ENCODE peak calls at places on chromosomes 3 and 15, in four cellular contexts. X, I, C and Y are unnamed samples. For H3K4me1, the result is how much of the 10 kb centered on the place peaks cover.

GRCh38 chr3:12866836-12867235 is 25.5 kb upstream of the RPL32 start:
- DNase-seq in X (no peak), I (no peak), C (no peak), Y (no peak)

GRCh38 chr3:158762701-158763100 is 30.4 kb upstream of the RARRES1 start:
- DNase-seq in X (no peak), I (no peak), C (no peak), Y (no peak)

GRCh38 chr3:126983653-126984390 is 907 bp downstream of the PLXNA1 start:
- DNase-seq in X (peak), I (peak), C (no peak), Y (no peak)

GRCh38 chr3:150370129-150370602 is 37.9 kb upstream of the TSC22D2 start:
- DNase-seq in X (no peak), I (peak), C (peak), Y (peak)

GRCh38 chr15:88956263-88956662 is 43.1 kb upstream of the MFGE8 start:
- DNase-seq in X (no peak), I (no peak), C (no peak), Y (no peak)

GRCh38 chr3:112888388-112889085 is 41.9 kb upstream of the CD200R1L start:
- DNase-seq in X (no peak), I (no peak), C (no peak), Y (no peak)

GRCh38 chr15:77097317-77097721 is 26.4 kb upstream of the TSPAN3 start:
- DNase-seq in X (peak), I (no peak), C (no peak), Y (no peak)

GRCh38 chr3:108064293-108064887 is 26.4 kb downstream of the CD47 start:
- DNase-seq in X (no peak), I (no peak), C (no peak), Y (no peak)

GRCh38 chr3:71050521-71051258 is 532.8 kb downstream of the FOXP1 start:
- DNase-seq in X (no peak), I (peak), C (no peak), Y (no peak)

GRCh38 chr15:68767833-68768232 is 52.9 kb downstream of the ANP32A start:
- DNase-seq in X (no peak), I (no peak), C (no peak), Y (no peak)

GRCh38 chr3:60424034-60424433 is 827.2 kb downstream of the FHIT start:
- DNase-seq in X (no peak), I (no peak), C (no peak), Y (no peak)

GRCh38 chr3:182843478-182843877 is 50.2 kb downstream of the ATP11B start:
- DNase-seq in X (no peak), I (no peak), C (no peak), Y (no peak)

GRCh38 chr3:143643905-143644304 is 204.4 kb downstream of the SLC9A9 start:
- DNase-seq in X (no peak), I (no peak), C (no peak), Y (no peak)

GRCh38 chr15:55775316-55775715 is 32.4 kb upstream of the PRTG start:
- DNase-seq in X (peak), I (no peak), C (no peak), Y (no peak)

GRCh38 chr3:35426581-35426980 is 212.7 kb upstream of the ARPP21 start:
- DNase-seq in X (no peak), I (no peak), C (no peak), Y (no peak)

GRCh38 chr3:134485075-134485536 is 679 bp downstream of the ANAPC13 start:
- DNase-seq in X (peak), I (no peak), C (no peak), Y (peak)

GRCh38 chr3:197454014-197454413 is 101.8 kb downstream of the BDH1 start:
- DNase-seq in X (peak), I (peak), C (no peak), Y (no peak)

GRCh38 chr3:99686955-99687612 is 48.7 kb downstream of the COL8A1 start:
- DNase-seq in X (peak), I (peak), C (peak), Y (peak)

GRCh38 chr3:121999931-122000330 is 22.1 kb downstream of the ILDR1 start:
- DNase-seq in X (no peak), I (no peak), C (no peak), Y (no peak)

GRCh38 chr15:72835289-72835890 is 51.8 kb upstream of the ADPGK start:
- DNase-seq in X (no peak), I (peak), C (no peak), Y (peak)

GRCh38 chr3:174541708-174542107 is 317.4 kb upstream of the NAALADL2 start:
- DNase-seq in X (no peak), I (peak), C (no peak), Y (no peak)

GRCh38 chr15:50888054-50888453 is 20.4 kb upstream of the AP4E1 start:
- DNase-seq in X (no peak), I (no peak), C (no peak), Y (no peak)

GRCh38 chr3:53318522-53318921 is 28.8 kb downstream of the DCP1A start:
- DNase-seq in X (no peak), I (peak), C (no peak), Y (no peak)

GRCh38 chr3:117281371-117281770 is 571.8 kb downstream of the TUSC7 start:
- DNase-seq in X (no peak), I (no peak), C (no peak), Y (no peak)

GRCh38 chr3:127081001-127081720 is 98.2 kb downstream of the PLXNA1 start:
- DNase-seq in X (no peak), I (no peak), C (no peak), Y (no peak)

GRCh38 chr3:116425126-116425525 is 20.2 kb downstream of the LSAMP start:
- DNase-seq in X (no peak), I (no peak), C (no peak), Y (no peak)

GRCh38 chr15:65071381-65071811 is 3.6 kb upstream of the RASL12 start:
- DNase-seq in X (no peak), I (peak), C (no peak), Y (no peak)

GRCh38 chr3:7322957-7323679 is 462.2 kb downstream of the GRM7 start:
- DNase-seq in X (peak), I (peak), C (no peak), Y (no peak)

GRCh38 chr3:26350853-26351252 is 271.7 kb upstream of the LRRC3B start:
- DNase-seq in X (no peak), I (no peak), C (no peak), Y (no peak)

GRCh38 chr3:67127254-67127653 is 129.1 kb downstream of the KBTBD8 start:
- DNase-seq in X (no peak), I (no peak), C (no peak), Y (no peak)

GRCh38 chr3:153190923-153191322 is 28.9 kb downstream of the RAP2B start:
- DNase-seq in X (no peak), I (no peak), C (no peak), Y (no peak)

GRCh38 chr15:25705430-25706115 is 157.6 kb downstream of the ATP10A start:
- DNase-seq in X (no peak), I (no peak), C (no peak), Y (no peak)

GRCh38 chr3:9198261-9198660 is 51.2 kb downstream of the SRGAP3 start:
- DNase-seq in X (no peak), I (no peak), C (no peak), Y (no peak)

GRCh38 chr3:123451186-123451585 is 2.3 kb upstream of the ADCY5 start:
- DNase-seq in X (no peak), I (no peak), C (no peak), Y (no peak)
- H3K27ac ChIP-seq in X (no peak), I (no peak), C (no peak), Y (no peak)

GRCh38 chr15:62110000-62110851 is 43.4 kb downstream of the C2CD4A start:
- DNase-seq in X (peak), I (peak), C (no peak), Y (no peak)
- H3K4me1 ChIP-seq in X (under half), I (under half), C (under half), Y (under half)

GRCh38 chr15:95298729-95299128 is 1031.8 kb upstream of the NR2F2 start:
- DNase-seq in X (no peak), I (no peak), C (no peak), Y (no peak)
- H3K27ac ChIP-seq in X (no peak), I (no peak), C (no peak), Y (no peak)

GRCh38 chr3:125144653-125145314 is 67.8 kb downstream of the SLC12A8 start:
- DNase-seq in X (no peak), I (no peak), C (no peak), Y (no peak)

GRCh38 chr3:125143982-125144652 is 68.4 kb downstream of the SLC12A8 start:
- DNase-seq in X (peak), I (peak), C (no peak), Y (no peak)

GRCh38 chr3:125146601-125147490 is 65.7 kb downstream of the SLC12A8 start:
- DNase-seq in X (no peak), I (no peak), C (no peak), Y (no peak)

GRCh38 chr3:125147491-125147820 is 65.1 kb downstream of the SLC12A8 start:
- DNase-seq in X (no peak), I (no peak), C (no peak), Y (no peak)

DNA sequence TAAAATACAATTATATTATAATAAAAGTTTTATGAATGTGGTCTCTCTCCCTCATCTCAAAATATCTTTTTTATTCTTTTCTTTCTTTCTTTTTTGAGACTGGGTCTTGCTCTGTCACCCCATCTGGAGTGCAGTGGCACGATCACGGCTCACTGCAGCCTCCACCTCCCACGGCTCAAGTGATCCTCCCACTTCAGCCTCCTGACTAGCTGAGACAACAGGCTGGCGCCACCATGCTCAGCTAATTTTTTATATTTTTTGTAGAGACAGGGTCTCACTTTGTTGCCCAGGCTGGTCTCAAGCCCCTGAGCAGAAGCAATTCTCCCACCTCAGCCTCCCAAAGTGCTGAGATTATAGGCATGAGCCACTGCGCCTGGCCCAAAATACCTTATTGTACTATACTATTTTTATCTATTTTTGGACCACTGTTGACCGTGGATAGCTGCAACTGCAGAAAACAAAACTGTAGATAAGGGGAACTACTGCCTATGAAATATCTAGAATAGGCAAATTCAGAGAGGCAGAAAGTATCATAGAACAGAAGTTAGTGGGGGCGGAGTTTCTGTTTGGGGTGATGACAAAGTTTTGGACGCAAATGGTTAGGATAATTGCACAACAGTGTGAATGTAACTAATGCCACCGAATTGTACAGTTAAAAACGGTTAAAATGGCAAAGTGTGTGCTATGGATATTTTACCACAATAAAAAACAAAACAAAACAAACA is 66.6 kb downstream of the SLC12A8 start:
- DNase-seq in X (no peak), I (peak), C (no peak), Y (no peak)
- H3K4me1 ChIP-seq in X (under half), I (under half), C (under half), Y (under half)

DNA sequence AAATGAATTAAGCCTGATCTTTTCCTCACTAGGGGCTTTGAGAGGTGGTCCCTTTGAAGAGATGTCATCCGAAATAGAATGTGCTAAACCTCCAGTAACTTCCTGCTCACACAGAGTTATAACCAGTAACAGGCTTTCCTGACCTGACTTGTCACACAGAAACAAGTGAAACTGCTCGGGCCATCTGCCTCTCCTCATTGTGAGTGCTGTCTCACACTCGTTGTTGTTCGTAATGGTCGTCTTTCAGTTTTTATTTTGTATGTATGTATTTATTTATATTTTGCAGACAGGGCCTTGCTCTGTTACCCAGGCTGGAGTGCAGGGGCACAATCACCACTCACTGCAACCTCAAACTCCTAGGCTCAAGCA is 24.0 kb downstream of the ACSBG1 start:
- DNase-seq in X (no peak), I (no peak), C (no peak), Y (peak)
- H3K27ac ChIP-seq in X (no peak), I (peak), C (no peak), Y (peak)

DNA sequence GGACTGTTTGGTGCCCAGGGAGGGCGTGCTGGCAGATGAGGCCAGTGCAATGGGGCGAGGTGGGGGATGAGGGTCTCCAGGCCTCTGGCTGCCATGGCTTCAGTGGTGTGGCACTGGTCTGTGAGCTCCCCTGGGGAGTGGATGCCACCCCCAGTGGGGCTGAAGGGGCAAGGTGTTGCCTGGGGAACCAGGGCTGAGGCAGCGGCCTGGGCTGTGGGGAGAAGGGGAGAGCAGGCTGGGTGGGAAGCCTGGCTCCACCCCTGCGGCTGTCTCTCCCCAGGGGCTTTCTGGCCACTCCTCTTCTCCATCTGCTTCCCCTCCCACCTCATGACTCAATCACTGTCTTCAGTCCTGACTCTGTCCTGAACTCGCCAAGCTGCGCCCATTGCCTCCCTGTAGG is 88.4 kb upstream of the TLE3 start:
- DNase-seq in X (no peak), I (peak), C (no peak), Y (no peak)
- H3K4me1 ChIP-seq in X (under half), I (under half), C (under half), Y (under half)